ENCODE peak calls at places on chromosomes 1 and 21, in nine cellular contexts. One of them, this sample, is unnamed.

GRCh38 chr1:48853006-48853405 is 76.3 kb upstream of the BEND5 start:
- DNase-seq in CD4-positive, alpha-beta T cell: no peak
- DNase-seq in T-helper 2 cell: no peak
- DNase-seq in NCI-H748 treated with DMSO at 0.1 percent for 48 hours: no peak
- DNase-seq in H54: peak; percentile 33
- DNase-seq in occipital lobe: peak; percentile 4
- DNase-seq in fibroblast of mammary gland: peak; percentile 96
- DNase-seq in upper lobe of right lung: no peak
- DNase-seq in CD4-positive, alpha-beta memory T cell: no peak
- DNase-seq in this sample: peak; percentile 63

GRCh38 chr21:32569261-32570230 is 15.8 kb downstream of the TCP10L start:
- DNase-seq in CD4-positive, alpha-beta T cell: peak; percentile 75
- DNase-seq in T-helper 2 cell: peak; percentile 88
- DNase-seq in NCI-H748 treated with DMSO at 0.1 percent for 48 hours: peak; percentile 69
- DNase-seq in H54: peak; percentile 84
- DNase-seq in occipital lobe: peak; percentile 38
- DNase-seq in fibroblast of mammary gland: peak; percentile 79
- DNase-seq in upper lobe of right lung: peak; percentile 89
- DNase-seq in CD4-positive, alpha-beta memory T cell: peak; percentile 86
- DNase-seq in this sample: peak; percentile 86

GRCh38 chr1:41444796-41445195 is 39.7 kb downstream of the EDN2 start:
- DNase-seq in CD4-positive, alpha-beta T cell: no peak
- DNase-seq in T-helper 2 cell: no peak
- DNase-seq in NCI-H748 treated with DMSO at 0.1 percent for 48 hours: no peak
- DNase-seq in H54: no peak
- DNase-seq in occipital lobe: no peak
- DNase-seq in fibroblast of mammary gland: no peak
- DNase-seq in upper lobe of right lung: no peak
- DNase-seq in CD4-positive, alpha-beta memory T cell: no peak
- DNase-seq in this sample: no peak

GRCh38 chr1:166080965-166081870 is 85.6 kb downstream of the FAM78B start:
- DNase-seq in CD4-positive, alpha-beta T cell: no peak
- DNase-seq in T-helper 2 cell: no peak
- DNase-seq in NCI-H748 treated with DMSO at 0.1 percent for 48 hours: no peak
- DNase-seq in H54: no peak
- DNase-seq in occipital lobe: no peak
- DNase-seq in fibroblast of mammary gland: peak; percentile 14
- DNase-seq in upper lobe of right lung: no peak
- DNase-seq in CD4-positive, alpha-beta memory T cell: no peak
- DNase-seq in this sample: no peak

GRCh38 chr1:37393585-37394120 is 80.7 kb upstream of the ZC3H12A start:
- DNase-seq in CD4-positive, alpha-beta T cell: no peak
- DNase-seq in T-helper 2 cell: no peak
- DNase-seq in NCI-H748 treated with DMSO at 0.1 percent for 48 hours: no peak
- DNase-seq in H54: no peak
- DNase-seq in occipital lobe: no peak
- DNase-seq in fibroblast of mammary gland: no peak
- DNase-seq in upper lobe of right lung: no peak
- DNase-seq in CD4-positive, alpha-beta memory T cell: no peak
- DNase-seq in this sample: no peak

GRCh38 chr1:205376739-205377138 is 20.0 kb upstream of the KLHDC8A start:
- DNase-seq in CD4-positive, alpha-beta T cell: no peak
- DNase-seq in T-helper 2 cell: no peak
- DNase-seq in NCI-H748 treated with DMSO at 0.1 percent for 48 hours: no peak
- DNase-seq in H54: peak; percentile 18
- DNase-seq in occipital lobe: no peak
- DNase-seq in fibroblast of mammary gland: peak; percentile 58
- DNase-seq in upper lobe of right lung: no peak
- DNase-seq in CD4-positive, alpha-beta memory T cell: no peak
- DNase-seq in this sample: peak; percentile 51

GRCh38 chr1:165914136-165914798 is 86.9 kb downstream of the UCK2 start:
- DNase-seq in CD4-positive, alpha-beta T cell: peak; percentile 53
- DNase-seq in T-helper 2 cell: peak; percentile 39
- DNase-seq in NCI-H748 treated with DMSO at 0.1 percent for 48 hours: peak; percentile 68
- DNase-seq in H54: peak; percentile 48
- DNase-seq in occipital lobe: peak; percentile 49
- DNase-seq in fibroblast of mammary gland: peak; percentile 86
- DNase-seq in upper lobe of right lung: no peak
- DNase-seq in CD4-positive, alpha-beta memory T cell: peak; percentile 71
- DNase-seq in this sample: peak; percentile 80

GRCh38 chr1:212452323-212453155 is 19.8 kb downstream of the NENF start:
- DNase-seq in CD4-positive, alpha-beta T cell: no peak
- DNase-seq in T-helper 2 cell: no peak
- DNase-seq in NCI-H748 treated with DMSO at 0.1 percent for 48 hours: no peak
- DNase-seq in H54: no peak
- DNase-seq in occipital lobe: peak; percentile 69
- DNase-seq in fibroblast of mammary gland: peak; percentile 68
- DNase-seq in upper lobe of right lung: no peak
- DNase-seq in CD4-positive, alpha-beta memory T cell: no peak
- DNase-seq in this sample: no peak

GRCh38 chr1:21567241-21568005 is 58.2 kb downstream of the ALPL start:
- DNase-seq in CD4-positive, alpha-beta T cell: no peak
- DNase-seq in T-helper 2 cell: no peak
- DNase-seq in NCI-H748 treated with DMSO at 0.1 percent for 48 hours: no peak
- DNase-seq in H54: no peak
- DNase-seq in occipital lobe: no peak
- DNase-seq in fibroblast of mammary gland: peak; percentile 93
- DNase-seq in upper lobe of right lung: no peak
- DNase-seq in CD4-positive, alpha-beta memory T cell: no peak
- DNase-seq in this sample: no peak

GRCh38 chr1:64864018-64864945 is 102.1 kb downstream of the JAK1 start:
- DNase-seq in CD4-positive, alpha-beta T cell: peak; percentile 41
- DNase-seq in T-helper 2 cell: peak; percentile 84
- DNase-seq in NCI-H748 treated with DMSO at 0.1 percent for 48 hours: peak; percentile 12
- DNase-seq in H54: no peak
- DNase-seq in occipital lobe: no peak
- DNase-seq in fibroblast of mammary gland: no peak
- DNase-seq in upper lobe of right lung: peak; percentile 82
- DNase-seq in CD4-positive, alpha-beta memory T cell: peak; percentile 77
- DNase-seq in this sample: peak; percentile 94

GRCh38 chr1:61561666-61562065 is 163.3 kb downstream of the TM2D1 start:
- DNase-seq in CD4-positive, alpha-beta T cell: no peak
- DNase-seq in T-helper 2 cell: no peak
- DNase-seq in NCI-H748 treated with DMSO at 0.1 percent for 48 hours: no peak
- DNase-seq in H54: no peak
- DNase-seq in occipital lobe: no peak
- DNase-seq in fibroblast of mammary gland: peak; percentile 68
- DNase-seq in upper lobe of right lung: no peak
- DNase-seq in CD4-positive, alpha-beta memory T cell: no peak
- DNase-seq in this sample: no peak

GRCh38 chr1:156860639-156861423 is at the start of gene NTRK1:
- DNase-seq in CD4-positive, alpha-beta T cell: peak; percentile 33
- DNase-seq in T-helper 2 cell: peak; percentile 45
- DNase-seq in NCI-H748 treated with DMSO at 0.1 percent for 48 hours: peak; percentile 52
- DNase-seq in H54: peak; percentile 68
- DNase-seq in occipital lobe: no peak
- DNase-seq in fibroblast of mammary gland: no peak
- DNase-seq in upper lobe of right lung: no peak
- DNase-seq in CD4-positive, alpha-beta memory T cell: peak; percentile 62
- DNase-seq in this sample: peak; percentile 76

GRCh38 chr1:200624679-200625335 is 4.3 kb upstream of the KIF14 start:
- DNase-seq in CD4-positive, alpha-beta T cell: no peak
- DNase-seq in T-helper 2 cell: no peak
- DNase-seq in NCI-H748 treated with DMSO at 0.1 percent for 48 hours: no peak
- DNase-seq in H54: no peak
- DNase-seq in occipital lobe: no peak
- DNase-seq in fibroblast of mammary gland: no peak
- DNase-seq in upper lobe of right lung: no peak
- DNase-seq in CD4-positive, alpha-beta memory T cell: no peak
- DNase-seq in this sample: no peak

GRCh38 chr1:167345386-167345733 is 124.7 kb downstream of the POU2F1 start:
- DNase-seq in CD4-positive, alpha-beta T cell: no peak
- DNase-seq in T-helper 2 cell: no peak
- DNase-seq in NCI-H748 treated with DMSO at 0.1 percent for 48 hours: no peak
- DNase-seq in H54: no peak
- DNase-seq in occipital lobe: no peak
- DNase-seq in fibroblast of mammary gland: peak; percentile 7
- DNase-seq in upper lobe of right lung: no peak
- DNase-seq in CD4-positive, alpha-beta memory T cell: no peak
- DNase-seq in this sample: no peak

GRCh38 chr21:37531402-37532042 is 164.9 kb downstream of the DYRK1A start:
- DNase-seq in CD4-positive, alpha-beta T cell: no peak
- DNase-seq in T-helper 2 cell: no peak
- DNase-seq in NCI-H748 treated with DMSO at 0.1 percent for 48 hours: no peak
- DNase-seq in H54: no peak
- DNase-seq in occipital lobe: no peak
- DNase-seq in fibroblast of mammary gland: no peak
- DNase-seq in upper lobe of right lung: peak; percentile 76
- DNase-seq in CD4-positive, alpha-beta memory T cell: no peak
- DNase-seq in this sample: no peak